ENCODE peak calls at places on chromosomes 7 and 10, in seven cellular contexts. Z is iPS DF 6.9, M is heart left ventricle, Q is Karpas-422, L is upper lobe of right lung, X is uterus, S is body of pancreas. C is an unnamed sample. For H3K4me1, the result is how much of the 10 kb centered on the place peaks cover.

GRCh38 chr10:117552156-117552620 is 9.6 kb downstream of the EMX2 start:
- DNase-seq in Z (no peak), M (no peak), Q (no peak), L (no peak), X (peak), S (no peak), C (no peak)

GRCh38 chr10:38093816-38094157 is 350 bp upstream of the ZNF37A start:
- DNase-seq in Z (no peak), M (no peak), Q (no peak), L (no peak), X (no peak), S (no peak), C (no peak)

GRCh38 chr10:130141878-130142277 is 5.7 kb downstream of the GLRX3 start:
- DNase-seq in Z (no peak), M (no peak), Q (peak), L (no peak), X (no peak), S (no peak), C (no peak)

GRCh38 chr7:105656922-105657521 is 75.7 kb upstream of the EFCAB10 start:
- DNase-seq in Z (no peak), M (no peak), Q (peak), L (no peak), X (no peak), S (peak), C (no peak)

GRCh38 chr10:52257692-52258075 is 56.4 kb upstream of the DKK1 start:
- DNase-seq in Z (no peak), M (no peak), Q (no peak), L (no peak), X (no peak), S (no peak), C (no peak)

GRCh38 chr10:78413294-78414055 is 379.8 kb downstream of the RPS24 start:
- DNase-seq in Z (no peak), M (no peak), Q (no peak), L (peak), X (no peak), S (no peak), C (no peak)

GRCh38 chr10:44397476-44398225 is 12.8 kb upstream of the CXCL12 start:
- DNase-seq in Z (no peak), M (no peak), Q (peak), L (peak), X (peak), S (no peak), C (no peak)

GRCh38 chr10:131123496-131123895 is 188.0 kb downstream of the TCERG1L start:
- DNase-seq in Z (no peak), M (no peak), Q (no peak), L (no peak), X (no peak), S (no peak), C (no peak)

GRCh38 chr10:99777918-99778716 is 4.3 kb upstream of the ABCC2 start:
- DNase-seq in Z (no peak), M (no peak), Q (no peak), L (no peak), X (no peak), S (no peak), C (no peak)

GRCh38 chr7:52685351-52685750 is 350.1 kb upstream of the POM121L12 start:
- DNase-seq in Z (no peak), M (no peak), Q (no peak), L (no peak), X (no peak), S (no peak), C (no peak)

GRCh38 chr10:5424751-5425150 is 12.4 kb downstream of the NET1 start:
- DNase-seq in Z (no peak), M (no peak), Q (no peak), L (no peak), X (no peak), S (no peak), C (no peak)

GRCh38 chr7:7517661-7518236 is 17.9 kb downstream of the COL28A1 start:
- DNase-seq in Z (no peak), M (no peak), Q (no peak), L (no peak), X (no peak), S (no peak), C (no peak)

GRCh38 chr7:93172683-93173082 is 24.5 kb upstream of the SAMD9L start:
- DNase-seq in Z (no peak), M (no peak), Q (no peak), L (no peak), X (no peak), S (no peak), C (no peak)

GRCh38 chr7:2787251-2787968 is 56.7 kb downstream of the GNA12 start:
- DNase-seq in Z (no peak), M (no peak), Q (no peak), L (no peak), X (no peak), S (no peak), C (no peak)

GRCh38 chr7:145106001-145106400 is 270.1 kb upstream of the TPK1 start:
- DNase-seq in Z (no peak), M (no peak), Q (no peak), L (no peak), X (no peak), S (no peak), C (peak)

GRCh38 chr10:88819290-88819689 is 16.8 kb downstream of the LIPM start:
- DNase-seq in Z (no peak), M (no peak), Q (no peak), L (no peak), X (no peak), S (no peak), C (no peak)

GRCh38 chr7:143408686-143409551 is at the start of gene EPHA1:
- DNase-seq in Z (peak), M (no peak), Q (peak), L (peak), X (no peak), S (peak), C (no peak)

GRCh38 chr7:18206331-18206730 is 178.7 kb upstream of the PRPS1L1 start:
- DNase-seq in Z (no peak), M (no peak), Q (no peak), L (no peak), X (no peak), S (no peak), C (no peak)

GRCh38 chr10:52853704-52854103 is 81.1 kb upstream of the MBL2 start:
- DNase-seq in Z (no peak), M (no peak), Q (no peak), L (no peak), X (no peak), S (no peak), C (no peak)

GRCh38 chr7:158035343-158035742 is 552.3 kb downstream of the PTPRN2 start:
- DNase-seq in Z (no peak), M (no peak), Q (no peak), L (peak), X (no peak), S (no peak), C (no peak)

GRCh38 chr10:77983384-77984341 is 45.7 kb downstream of the POLR3A start:
- DNase-seq in Z (no peak), M (no peak), Q (no peak), L (no peak), X (peak), S (no peak), C (no peak)

GRCh38 chr7:24812313-24812945 is 55.2 kb upstream of the GSDME start:
- DNase-seq in Z (no peak), M (no peak), Q (peak), L (peak), X (peak), S (peak), C (peak)

DNA sequence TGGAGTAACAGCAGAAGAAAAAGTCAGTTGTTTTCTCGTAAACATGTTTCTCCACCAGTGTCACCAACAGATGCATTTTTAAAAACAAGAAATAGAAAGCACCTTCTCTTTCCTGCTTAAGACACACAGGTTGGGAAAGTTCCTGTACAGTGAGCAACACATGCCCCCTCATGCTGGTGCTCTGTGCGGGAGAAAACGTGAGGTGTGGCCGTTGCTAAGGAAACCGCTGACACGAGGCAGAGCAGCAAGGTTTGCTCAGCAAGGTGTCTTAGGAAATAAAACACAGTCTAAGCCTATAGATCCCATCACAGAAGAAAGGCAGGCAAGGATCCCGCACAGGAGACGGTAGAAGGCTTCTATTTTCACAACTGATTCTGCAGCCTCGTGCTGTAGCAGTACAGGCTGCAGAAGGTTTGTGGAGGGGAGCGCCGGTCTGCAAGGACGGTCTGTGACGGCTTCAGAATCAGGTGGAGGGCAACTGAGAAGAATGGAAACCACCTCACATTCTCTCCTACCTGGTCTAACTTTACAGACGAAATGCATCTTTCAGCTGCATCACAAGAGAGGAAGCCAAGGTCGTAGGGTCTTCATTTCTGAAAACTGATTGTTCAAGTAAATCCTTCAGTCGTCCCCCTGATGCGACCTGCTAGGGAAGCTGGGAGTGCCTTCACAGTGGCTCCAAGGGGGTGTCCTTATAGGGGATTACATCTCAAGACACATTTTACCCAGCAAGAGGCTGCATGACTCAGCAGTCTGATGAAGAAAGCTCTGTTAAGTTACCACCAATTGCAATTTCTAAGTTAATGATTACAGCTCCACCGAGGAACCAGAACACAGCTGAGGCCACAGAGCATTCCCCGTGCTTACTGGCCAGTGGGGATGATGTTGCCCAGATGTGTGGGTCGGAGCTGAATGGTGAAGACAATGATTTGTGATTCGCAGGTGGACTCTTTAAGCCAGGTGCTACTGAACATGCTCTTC is 150.7 kb upstream of the KLF14 start:
- DNase-seq in Z (no peak), M (no peak), Q (no peak), L (no peak), X (no peak), S (no peak), C (no peak)
- H3K4me1 ChIP-seq in Z (under half), M (half or more), Q (under half), L (under half), X (under half), S (under half), C (half or more)

DNA sequence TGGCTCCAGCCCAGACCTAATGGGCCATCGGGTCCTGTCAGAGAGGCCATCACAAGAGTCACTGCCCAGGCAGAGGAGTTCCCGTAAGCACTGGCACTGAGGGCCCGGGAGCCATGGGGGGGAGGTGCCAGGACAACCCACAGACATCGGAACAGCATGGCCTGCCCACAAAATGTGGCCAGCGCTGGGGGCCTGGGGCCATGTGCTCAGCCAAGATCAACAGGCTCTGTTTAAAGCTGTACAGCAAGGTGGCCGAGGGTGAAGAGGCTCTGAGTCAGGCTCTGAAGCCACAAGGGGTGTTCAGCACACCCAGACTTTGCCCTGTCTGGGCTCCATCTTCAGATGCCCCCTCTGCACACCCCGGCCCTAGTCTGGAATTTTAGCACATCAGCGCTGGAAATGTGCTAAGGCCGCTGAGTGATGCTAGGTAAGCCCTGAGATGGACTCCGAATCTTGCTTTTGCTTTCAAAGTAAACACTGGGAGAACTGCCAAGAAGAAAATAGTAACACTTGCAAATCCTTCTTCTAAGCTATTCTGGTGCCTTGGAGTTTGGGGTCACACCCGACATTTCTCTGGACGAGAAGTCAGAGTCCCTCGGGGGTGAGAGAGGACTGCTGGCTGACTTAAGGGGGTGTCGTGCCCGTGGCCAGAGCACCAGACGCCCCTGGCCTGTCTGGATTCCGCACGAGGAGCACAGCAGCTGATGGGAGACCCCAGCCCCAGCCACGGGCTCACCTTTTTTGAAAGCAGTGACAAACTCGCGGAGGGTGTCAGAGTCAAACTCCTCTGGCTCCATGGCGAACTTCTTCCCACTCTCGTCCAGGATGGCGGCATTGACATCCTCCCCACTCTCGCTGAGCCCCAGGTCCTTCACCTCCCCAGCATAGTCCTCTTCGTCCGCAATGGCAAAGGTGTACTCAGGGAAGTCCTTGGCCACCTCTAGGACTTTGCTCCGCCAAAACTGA is 23.6 kb downstream of the PDIA4 start:
- DNase-seq in Z (no peak), M (no peak), Q (no peak), L (no peak), X (no peak), S (no peak), C (no peak)
- H3K4me1 ChIP-seq in Z (under half), M (under half), Q (under half), L (under half), X (under half), S (under half), C (under half)

GRCh38 chr10:61447127-61447526 is 6.1 kb downstream of the TMEM26 start:
- DNase-seq in Z (no peak), M (no peak), Q (no peak), L (no peak), X (no peak), S (no peak), C (no peak)
- H3K4me1 ChIP-seq in Z (under half), M (under half), Q (under half), L (under half), X (under half), S (under half), C (under half)

GRCh38 chr10:49605177-49605938 is 4.8 kb upstream of the SLC18A3 start:
- DNase-seq in Z (no peak), M (no peak), Q (no peak), L (peak), X (no peak), S (no peak), C (no peak)

GRCh38 chr10:49606981-49607535 is 3.1 kb upstream of the SLC18A3 start:
- DNase-seq in Z (no peak), M (peak), Q (peak), L (peak), X (no peak), S (peak), C (peak)

GRCh38 chr10:49608166-49608758 is 1.8 kb upstream of the SLC18A3 start:
- DNase-seq in Z (no peak), M (no peak), Q (no peak), L (peak), X (no peak), S (no peak), C (no peak)

GRCh38 chr10:49608925-49609282 is 1.2 kb upstream of the SLC18A3 start:
- DNase-seq in Z (no peak), M (no peak), Q (no peak), L (no peak), X (no peak), S (no peak), C (no peak)

GRCh38 chr10:49605939-49606509 is 4.1 kb upstream of the SLC18A3 start:
- DNase-seq in Z (no peak), M (no peak), Q (no peak), L (peak), X (no peak), S (no peak), C (no peak)
- H3K4me1 ChIP-seq in Z (under half), M (under half), Q (under half), L (under half), X (under half), S (under half), C (under half)

GRCh38 chr10:103192089-103192450 is 1.0 kb downstream of the NT5C2 start:
- DNase-seq in Z (no peak), M (no peak), Q (peak), L (no peak), X (no peak), S (no peak), C (no peak)
- H3K4me1 ChIP-seq in Z (under half), M (half or more), Q (under half), L (under half), X (under half), S (under half), C (half or more)

DNA sequence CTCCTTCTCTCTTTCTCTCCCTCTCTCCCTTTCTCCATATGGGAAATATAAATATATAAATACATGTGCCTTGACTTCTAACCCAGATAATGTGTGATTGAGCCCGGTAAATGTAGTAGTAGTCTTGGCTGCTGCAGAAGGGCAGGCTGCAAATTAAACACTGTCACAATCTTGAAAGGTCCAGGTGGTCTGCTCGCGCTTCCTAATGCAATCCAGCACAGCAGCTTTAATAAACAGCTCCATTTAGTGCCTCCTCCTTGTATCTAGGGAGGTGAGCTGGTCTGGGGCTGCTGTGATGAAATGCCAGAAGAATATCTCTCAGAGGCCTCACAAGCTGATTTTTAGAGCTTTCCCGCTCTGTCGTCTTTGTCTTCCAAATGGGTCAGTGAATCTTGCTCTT is 765 bp downstream of the POU6F2 start:
- DNase-seq in Z (no peak), M (no peak), Q (no peak), L (no peak), X (no peak), S (no peak), C (no peak)
- H3K4me1 ChIP-seq in Z (under half), M (under half), Q (under half), L (under half), X (under half), S (under half), C (under half)